ENCODE peak calls at places on chromosome 9, in six cellular contexts. A is fibroblast of lung; F is CD4-positive, CD25-positive, alpha-beta regulatory T cell; D is left ventricle myocardium inferior; U is testis; S is endothelial cell of umbilical vein. L is an unnamed sample. For H3K4me1, the result is how much of the 10 kb centered on the place peaks cover.

GRCh38 chr9:4894076-4894475 is 91.0 kb upstream of the JAK2 start:
- DNase-seq in A (peak), F (no peak), U (no peak), D (no peak), S (no peak), L (no peak)

GRCh38 chr9:74006935-74007334 is 490.2 kb upstream of the RORB start:
- DNase-seq in A (no peak), F (no peak), D (no peak), S (no peak), U (no peak), L (no peak)

GRCh38 chr9:35650341-35651158 is at the start of gene SIT1:
- DNase-seq in D (no peak), S (no peak), F (peak), A (no peak), U (no peak), L (no peak)

GRCh38 chr9:79962836-79963235 is 391.1 kb downstream of the TLE4 start:
- DNase-seq in F (no peak), S (no peak), U (no peak), A (peak), D (no peak), L (no peak)

GRCh38 chr9:107989544-107989943 is 500.0 kb upstream of the KLF4 start:
- DNase-seq in D (no peak), F (no peak), S (no peak), U (no peak), A (peak), L (peak)

GRCh38 chr9:124779368-124780059 is 2.6 kb downstream of the OLFML2A start:
- DNase-seq in U (no peak), S (peak), D (no peak), F (no peak), A (peak), L (peak)

GRCh38 chr9:6153425-6153824 is 62.2 kb upstream of the IL33 start:
- DNase-seq in U (no peak), F (no peak), S (peak), A (no peak), D (no peak), L (no peak)

GRCh38 chr9:135665795-135666189 is 2.7 kb downstream of the LCN9 start:
- DNase-seq in U (no peak), A (no peak), S (no peak), D (no peak), F (no peak), L (peak)

GRCh38 chr9:71762900-71763653 is 5.2 kb downstream of the CEMIP2 start:
- DNase-seq in S (peak), A (peak), U (no peak), F (no peak), D (no peak), L (no peak)

GRCh38 chr9:122126340-122127333 is 32.9 kb downstream of the NDUFA8 start:
- DNase-seq in U (no peak), S (no peak), D (no peak), A (no peak), F (no peak), L (no peak)

GRCh38 chr9:5851445-5851844 is 18.5 kb upstream of the ERMP1 start:
- DNase-seq in A (peak), D (no peak), U (no peak), S (peak), F (no peak), L (no peak)

GRCh38 chr9:20854444-20854843 is 170.4 kb downstream of the FOCAD start:
- DNase-seq in S (no peak), A (peak), U (no peak), D (no peak), F (no peak), L (no peak)

GRCh38 chr9:76292246-76292645 is 102.0 kb downstream of the RFK start:
- DNase-seq in F (no peak), A (peak), D (no peak), U (no peak), S (no peak), L (no peak)

GRCh38 chr9:84226126-84226525 is 114.4 kb downstream of the SLC28A3 start:
- DNase-seq in A (no peak), S (no peak), F (no peak), U (no peak), D (no peak), L (no peak)

GRCh38 chr9:128146591-128147120 is 2.6 kb upstream of the LCN2 start:
- DNase-seq in U (no peak), S (no peak), F (no peak), A (no peak), D (no peak), L (no peak)

GRCh38 chr9:35967042-35967441 is 9.1 kb upstream of the OR2S2 start:
- DNase-seq in A (no peak), U (no peak), D (no peak), F (no peak), S (no peak), L (no peak)

GRCh38 chr9:135095470-135096407 is 8.3 kb downstream of the OLFM1 start:
- DNase-seq in S (no peak), U (no peak), D (no peak), A (no peak), F (no peak), L (no peak)

GRCh38 chr9:130659699-130660248 is 4.6 kb upstream of the PRDM12 start:
- DNase-seq in F (no peak), A (no peak), U (no peak), S (no peak), D (no peak), L (no peak)

GRCh38 chr9:90900130-90900529 is 98.5 kb downstream of the SYK start:
- DNase-seq in A (no peak), S (no peak), D (peak), U (peak), F (no peak), L (no peak)

GRCh38 chr9:7171461-7171860 is 413.7 kb downstream of the KDM4C start:
- DNase-seq in A (no peak), D (no peak), F (no peak), S (no peak), U (no peak), L (no peak)

GRCh38 chr9:134970719-134971118 is 53.0 kb upstream of the FCN1 start:
- DNase-seq in D (no peak), A (no peak), U (no peak), F (no peak), S (no peak), L (no peak)

GRCh38 chr9:88828018-88828417 is 163.2 kb upstream of the S1PR3 start:
- DNase-seq in U (no peak), S (no peak), D (no peak), F (no peak), A (no peak), L (no peak)

GRCh38 chr9:86767373-86767772 is 179.9 kb downstream of the GAS1 start:
- DNase-seq in U (no peak), S (no peak), F (no peak), D (no peak), A (no peak), L (no peak)

GRCh38 chr9:123723135-123723875 is 206.6 kb downstream of the DENND1A start:
- DNase-seq in F (no peak), U (no peak), A (no peak), D (no peak), S (no peak), L (no peak)

GRCh38 chr9:23447166-23447565 is 378.9 kb downstream of the ELAVL2 start:
- DNase-seq in D (no peak), U (no peak), F (no peak), A (no peak), S (peak), L (no peak)

GRCh38 chr9:114238919-114239879 is 83.7 kb upstream of the ORM1 start:
- DNase-seq in A (peak), U (peak), D (no peak), S (peak), F (no peak), L (no peak)

GRCh38 chr9:95433096-95433852 is 83.5 kb downstream of the PTCH1 start:
- DNase-seq in F (no peak), S (no peak), U (no peak), D (no peak), A (no peak), L (no peak)

GRCh38 chr9:109449036-109449798 is 48.9 kb downstream of the PTPN3 start:
- DNase-seq in F (no peak), A (no peak), U (no peak), D (no peak), S (no peak), L (no peak)

GRCh38 chr9:109444771-109445320 is 53.3 kb downstream of the PTPN3 start:
- DNase-seq in D (no peak), A (no peak), F (no peak), S (no peak), U (no peak), L (no peak)

GRCh38 chr9:109450346-109450745 is 47.8 kb downstream of the PTPN3 start:
- DNase-seq in F (no peak), A (no peak), U (no peak), D (no peak), S (no peak), L (no peak)

GRCh38 chr9:109448223-109448622 is 49.9 kb downstream of the PTPN3 start:
- DNase-seq in A (peak), U (no peak), S (no peak), F (no peak), D (no peak), L (no peak)

DNA sequence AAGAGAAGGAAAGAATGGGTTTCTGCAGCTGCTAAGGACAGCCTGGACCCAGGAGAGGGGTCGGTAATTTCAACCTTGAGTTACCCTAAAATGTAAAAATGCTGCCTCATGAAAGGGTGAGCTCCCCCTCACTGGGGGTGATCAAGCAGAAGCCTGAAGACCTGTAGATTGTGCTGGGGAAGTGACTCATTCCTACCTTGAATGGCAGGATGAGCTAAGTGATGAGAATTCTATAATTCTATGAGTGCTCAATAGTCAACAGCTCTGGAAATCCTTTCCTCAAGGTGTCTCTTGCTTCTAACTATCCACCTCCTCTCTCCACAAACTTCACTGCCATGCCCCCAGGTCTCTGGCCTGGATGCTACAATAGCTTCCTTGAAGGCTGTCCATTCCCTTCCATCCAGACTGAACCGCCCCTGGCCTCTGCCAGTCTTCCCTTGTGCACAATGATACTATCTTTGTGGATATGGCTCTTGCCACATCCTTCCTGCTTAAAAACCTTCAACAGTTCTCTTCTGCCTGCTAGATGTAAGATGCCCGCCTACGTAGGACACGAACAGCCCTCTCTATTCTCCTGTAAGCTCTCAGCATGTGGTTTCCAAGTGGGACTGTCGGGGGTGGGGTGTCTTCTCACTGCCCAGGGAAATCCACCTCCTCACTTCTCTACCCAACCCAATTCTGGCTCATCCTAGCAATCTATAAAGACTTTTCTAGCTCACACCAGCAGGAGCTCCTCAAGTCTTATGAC is 50.6 kb downstream of the PTPN3 start:
- DNase-seq in F (no peak), D (no peak), U (no peak), A (no peak), S (no peak), L (no peak)
- H3K4me1 ChIP-seq in F (under half), D (under half), U (under half), A (under half), S (under half), L (under half)

DNA sequence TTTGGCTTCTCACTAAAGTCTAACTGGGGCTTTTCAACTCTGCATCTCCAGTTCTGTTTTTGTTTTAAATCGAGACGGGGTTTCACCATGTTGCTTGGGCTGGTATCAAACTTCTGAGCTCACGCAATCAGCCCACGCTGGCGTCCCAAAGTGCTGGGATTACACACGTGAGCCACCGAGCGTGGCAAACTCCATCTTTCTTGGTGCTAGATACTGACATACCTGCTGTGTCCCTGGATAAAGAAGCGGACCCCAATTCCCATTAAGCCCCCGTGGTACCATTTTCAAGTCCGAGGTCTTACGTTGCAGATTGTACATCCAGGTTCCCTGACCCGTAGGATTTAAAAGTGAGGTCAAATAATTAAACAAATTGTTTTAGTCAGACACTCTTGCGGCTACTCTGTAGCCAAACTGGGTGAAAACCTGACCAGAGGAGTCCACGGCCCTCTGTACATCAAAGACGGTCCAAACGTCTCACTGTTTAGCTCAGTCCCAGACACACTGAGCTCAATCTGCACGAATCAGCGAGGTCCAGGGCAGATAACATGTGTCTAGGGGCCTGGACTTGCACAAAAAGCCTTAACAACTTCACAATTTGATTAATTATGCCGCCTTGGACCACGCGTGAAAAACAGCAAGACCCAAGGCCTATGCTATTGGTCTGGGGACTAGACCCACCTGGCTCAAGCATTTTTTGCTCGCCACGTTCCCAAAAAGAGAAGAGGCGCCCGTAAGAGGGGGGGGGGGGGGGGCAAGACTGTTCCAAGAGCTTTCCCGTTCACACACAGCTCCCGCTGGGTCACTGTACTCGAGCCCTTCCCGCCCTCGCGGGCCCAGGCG is 727 bp upstream of the DNAJA1 start:
- DNase-seq in A (peak), U (peak), F (no peak), D (no peak), S (no peak), L (no peak)
- H3K4me1 ChIP-seq in A (under half), U (under half), F (under half), D (half or more), S (under half), L (under half)

GRCh38 chr9:98995971-98996504 is 52.3 kb downstream of the COL15A1 start:
- DNase-seq in U (peak), S (no peak), F (no peak), A (no peak), D (no peak), L (no peak)

GRCh38 chr9:98993570-98993945 is 49.9 kb downstream of the COL15A1 start:
- DNase-seq in F (no peak), A (no peak), S (no peak), D (no peak), U (peak), L (peak)

GRCh38 chr9:98992885-98993569 is 49.3 kb downstream of the COL15A1 start:
- DNase-seq in A (no peak), S (no peak), U (peak), F (no peak), D (no peak), L (no peak)

GRCh38 chr9:98994226-98995058 is 50.7 kb downstream of the COL15A1 start:
- DNase-seq in A (no peak), F (no peak), U (peak), S (no peak), D (no peak), L (no peak)

DNA sequence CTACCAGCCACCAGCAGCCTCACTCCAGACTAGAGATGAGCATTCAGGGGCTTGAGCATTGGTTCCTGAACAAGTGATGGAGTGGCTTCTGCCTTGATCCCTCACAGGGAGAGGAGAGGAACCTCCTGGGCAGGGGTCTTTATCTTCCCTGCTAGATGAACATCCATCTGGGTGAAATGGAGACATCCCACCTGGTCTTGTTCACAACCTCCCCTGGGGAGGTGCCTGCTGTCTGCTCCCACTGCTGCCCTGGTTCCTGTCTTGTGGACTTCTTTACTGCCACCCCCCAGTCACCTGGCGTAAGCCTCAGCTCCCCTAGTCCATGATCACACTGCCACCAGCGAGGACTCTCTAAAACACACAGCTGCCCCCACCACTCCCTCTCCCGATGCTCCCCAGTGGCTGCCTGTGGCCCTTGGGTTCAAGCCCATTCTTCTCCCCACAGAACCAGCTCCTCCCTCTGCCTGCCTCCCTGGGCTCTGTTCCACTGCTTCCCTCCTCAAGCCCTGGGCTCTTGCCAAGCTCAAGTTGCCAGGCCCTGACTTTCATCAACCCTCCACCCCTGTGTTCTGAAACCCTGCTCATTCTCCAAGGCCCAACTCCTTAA is 51.5 kb downstream of the COL15A1 start:
- DNase-seq in U (peak), D (peak), A (peak), F (no peak), S (no peak), L (peak)
- H3K4me1 ChIP-seq in U (under half), D (half or more), A (under half), F (under half), S (under half), L (half or more)

GRCh38 chr9:93188426-93189368 is 4.8 kb downstream of the WNK2 start:
- DNase-seq in F (no peak), U (no peak), S (no peak), A (no peak), D (no peak), L (no peak)
- H3K4me1 ChIP-seq in F (under half), U (under half), S (under half), A (under half), D (half or more), L (under half)

DNA sequence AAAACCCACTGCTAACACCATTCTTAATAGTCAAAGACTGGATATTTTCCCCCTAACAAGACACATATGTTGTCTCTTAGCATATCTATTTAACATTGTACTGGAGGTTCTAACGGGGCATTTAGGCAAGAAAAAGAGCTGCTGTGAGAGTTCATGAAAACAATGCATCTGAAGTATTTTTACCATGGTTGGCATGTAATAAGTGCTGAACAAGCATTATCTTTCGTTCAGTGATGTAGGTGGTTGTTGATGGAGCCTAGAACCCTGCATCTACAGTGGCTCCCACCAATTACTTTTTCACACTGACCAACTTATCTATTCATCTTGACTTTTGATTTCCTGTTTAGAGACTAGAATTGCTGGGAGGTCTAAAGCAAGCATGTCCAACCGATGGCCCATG is 12.8 kb downstream of the B4GALT1 start:
- DNase-seq in F (no peak), A (no peak), S (no peak), D (no peak), U (no peak), L (no peak)
- H3K4me1 ChIP-seq in F (under half), A (under half), S (half or more), D (half or more), U (half or more), L (under half)